ENCODE peak calls at places on chromosome 13, in eight cellular contexts. W, V, C, P, T, H, M and U are unnamed samples. For H3K4me1, the result is how much of the 10 kb centered on the place peaks cover.

GRCh38 chr13:97067342-97067895 is 73.1 kb upstream of the OXGR1 start:
- DNase-seq in W (no peak), V (no peak), C (no peak), P (no peak), T (no peak), H (no peak), M (no peak), U (no peak)

GRCh38 chr13:80012281-80012680 is 328.6 kb downstream of the SPRY2 start:
- DNase-seq in W (no peak), V (peak), C (no peak), P (no peak), T (no peak), H (no peak), M (no peak), U (no peak)

GRCh38 chr13:107205318-107206112 is 637.6 kb upstream of the ARGLU1 start:
- DNase-seq in W (peak), V (peak), C (peak), P (peak), T (peak), H (peak), M (peak), U (peak)

GRCh38 chr13:24042710-24043440 is 117.6 kb upstream of the SPATA13 start:
- DNase-seq in W (peak), V (no peak), C (no peak), P (no peak), T (no peak), H (no peak), M (no peak), U (no peak)

GRCh38 chr13:24727731-24728601 is 36.0 kb upstream of the RNF17 start:
- DNase-seq in W (peak), V (peak), C (no peak), P (peak), T (peak), H (no peak), M (peak), U (peak)

GRCh38 chr13:101624210-101624922 is 171.9 kb downstream of the ITGBL1 start:
- DNase-seq in W (peak), V (no peak), C (no peak), P (peak), T (no peak), H (no peak), M (no peak), U (no peak)

GRCh38 chr13:73820688-73821087 is 313.5 kb downstream of the KLF12 start:
- DNase-seq in W (no peak), V (no peak), C (no peak), P (no peak), T (no peak), H (no peak), M (no peak), U (no peak)

GRCh38 chr13:73879346-73880020 is 254.7 kb downstream of the KLF12 start:
- DNase-seq in W (peak), V (no peak), C (no peak), P (no peak), T (no peak), H (no peak), M (no peak), U (no peak)

GRCh38 chr13:70347947-70348620 is 239.8 kb upstream of the KLHL1 start:
- DNase-seq in W (no peak), V (no peak), C (no peak), P (no peak), T (no peak), H (no peak), M (no peak), U (no peak)

GRCh38 chr13:50529154-50529882 is 314.2 kb downstream of the DLEU7 start:
- DNase-seq in W (peak), V (peak), C (peak), P (peak), T (peak), H (peak), M (peak), U (peak)

GRCh38 chr13:35854286-35854685 is 276.9 kb downstream of the DCLK1 start:
- DNase-seq in W (no peak), V (no peak), C (no peak), P (no peak), T (no peak), H (no peak), M (no peak), U (no peak)

GRCh38 chr13:51646041-51646670 is 61.9 kb downstream of the WDFY2 start:
- DNase-seq in W (no peak), V (no peak), C (no peak), P (peak), T (no peak), H (no peak), M (no peak), U (no peak)

GRCh38 chr13:41931337-41931736 is 29.6 kb downstream of the VWA8 start:
- DNase-seq in W (peak), V (peak), C (no peak), P (no peak), T (no peak), H (no peak), M (no peak), U (no peak)

GRCh38 chr13:93476175-93476574 is 249.6 kb downstream of the GPC6 start:
- DNase-seq in W (peak), V (peak), C (no peak), P (no peak), T (peak), H (no peak), M (peak), U (no peak)

GRCh38 chr13:76622336-76623045 is 263.7 kb downstream of the KCTD12 start:
- DNase-seq in W (no peak), V (peak), C (peak), P (no peak), T (no peak), H (peak), M (no peak), U (no peak)

GRCh38 chr13:49840266-49840665 is 47.8 kb upstream of the KPNA3 start:
- DNase-seq in W (peak), V (no peak), C (no peak), P (no peak), T (no peak), H (no peak), M (no peak), U (no peak)

GRCh38 chr13:24106429-24106828 is 54.1 kb upstream of the SPATA13 start:
- DNase-seq in W (no peak), V (no peak), C (no peak), P (no peak), T (no peak), H (no peak), M (no peak), U (peak)

GRCh38 chr13:63198076-63198475 is 1782.4 kb upstream of the PCDH20 start:
- DNase-seq in W (peak), V (no peak), C (no peak), P (no peak), T (no peak), H (no peak), M (no peak), U (peak)

GRCh38 chr13:89899302-89900103 is 1448.0 kb upstream of the MIR17HG start:
- DNase-seq in W (no peak), V (no peak), C (no peak), P (no peak), T (no peak), H (no peak), M (no peak), U (no peak)

GRCh38 chr13:37403776-37404497 is 194.6 kb downstream of the POSTN start:
- DNase-seq in W (peak), V (no peak), C (no peak), P (no peak), T (peak), H (no peak), M (no peak), U (no peak)

GRCh38 chr13:51444922-51445321 is 7.9 kb downstream of the INTS6 start:
- DNase-seq in W (peak), V (no peak), C (no peak), P (no peak), T (no peak), H (no peak), M (peak), U (no peak)

GRCh38 chr13:30585748-30586262 is 31.9 kb upstream of the USPL1 start:
- DNase-seq in W (peak), V (no peak), C (no peak), P (no peak), T (no peak), H (no peak), M (no peak), U (peak)

GRCh38 chr13:23289917-23290357 is 109.2 kb downstream of the SGCG start:
- DNase-seq in W (peak), V (peak), C (no peak), P (no peak), T (peak), H (no peak), M (peak), U (no peak)

GRCh38 chr13:91459485-91459884 is 61.1 kb downstream of the GPC5 start:
- DNase-seq in W (no peak), V (no peak), C (no peak), P (no peak), T (no peak), H (no peak), M (no peak), U (no peak)
- TF ChIP-seq CTCF in W (no peak), V (no peak), C (no peak), P (no peak), T (no peak), H (no peak), M (no peak), U (no peak)

DNA sequence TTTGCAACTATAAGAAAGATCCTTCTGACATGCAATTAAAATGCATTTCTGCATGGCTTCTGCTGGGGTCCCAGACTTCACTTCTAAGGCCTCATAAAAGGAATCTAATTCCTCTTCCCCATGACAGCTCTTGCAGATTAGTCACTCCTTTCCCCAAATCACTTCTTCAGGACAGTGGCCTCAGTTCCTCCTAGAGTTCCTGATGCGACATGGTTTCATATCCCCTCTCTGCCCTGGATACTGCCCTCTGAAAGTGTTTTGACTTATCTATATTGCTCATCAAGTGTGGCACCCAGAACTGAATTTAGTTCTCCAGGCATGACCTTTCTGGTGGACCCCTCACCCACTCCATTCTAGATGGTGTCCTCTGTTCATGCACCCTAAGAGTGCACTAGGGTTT is 238.1 kb downstream of the FOXO1 start:
- DNase-seq in W (no peak), V (no peak), C (no peak), P (no peak), T (no peak), H (no peak), M (no peak), U (no peak)
- H3K4me1 ChIP-seq in W (under half), V (under half), C (under half), P (under half), T (under half), H (under half), M (under half), U (under half)

GRCh38 chr13:109750376-109750775 is 36.0 kb downstream of the IRS2 start:
- DNase-seq in W (no peak), V (no peak), C (no peak), P (no peak), T (no peak), H (no peak), M (no peak), U (no peak)
- H3K27ac ChIP-seq in W (no peak), V (no peak), C (no peak), P (peak), T (no peak), H (no peak), M (no peak), U (no peak)

DNA sequence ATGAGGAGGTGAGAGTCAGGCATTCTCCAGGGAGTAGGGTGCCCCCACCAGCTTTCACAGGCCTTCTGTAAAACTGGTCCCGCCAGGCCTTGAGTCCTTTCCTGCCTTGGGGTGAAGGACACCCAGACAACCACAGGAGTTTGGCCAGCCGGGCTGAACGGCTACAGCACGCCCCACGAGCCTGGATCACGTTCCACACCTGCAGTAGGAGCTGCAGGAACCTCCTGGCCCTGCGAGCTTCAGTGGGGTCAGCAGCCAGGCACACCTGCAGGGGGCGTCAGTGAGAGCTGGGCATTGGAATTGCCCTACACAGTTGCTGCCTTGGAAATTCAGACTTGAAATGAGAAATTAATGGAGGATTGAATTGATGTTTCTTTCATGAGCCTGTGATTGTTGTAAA is 45.7 kb downstream of the COL4A2 start:
- DNase-seq in W (no peak), V (no peak), C (no peak), P (peak), T (no peak), H (no peak), M (no peak), U (no peak)
- TF ChIP-seq CTCF in W (peak), V (peak), C (no peak), P (peak), T (no peak), H (no peak), M (no peak), U (no peak)

DNA sequence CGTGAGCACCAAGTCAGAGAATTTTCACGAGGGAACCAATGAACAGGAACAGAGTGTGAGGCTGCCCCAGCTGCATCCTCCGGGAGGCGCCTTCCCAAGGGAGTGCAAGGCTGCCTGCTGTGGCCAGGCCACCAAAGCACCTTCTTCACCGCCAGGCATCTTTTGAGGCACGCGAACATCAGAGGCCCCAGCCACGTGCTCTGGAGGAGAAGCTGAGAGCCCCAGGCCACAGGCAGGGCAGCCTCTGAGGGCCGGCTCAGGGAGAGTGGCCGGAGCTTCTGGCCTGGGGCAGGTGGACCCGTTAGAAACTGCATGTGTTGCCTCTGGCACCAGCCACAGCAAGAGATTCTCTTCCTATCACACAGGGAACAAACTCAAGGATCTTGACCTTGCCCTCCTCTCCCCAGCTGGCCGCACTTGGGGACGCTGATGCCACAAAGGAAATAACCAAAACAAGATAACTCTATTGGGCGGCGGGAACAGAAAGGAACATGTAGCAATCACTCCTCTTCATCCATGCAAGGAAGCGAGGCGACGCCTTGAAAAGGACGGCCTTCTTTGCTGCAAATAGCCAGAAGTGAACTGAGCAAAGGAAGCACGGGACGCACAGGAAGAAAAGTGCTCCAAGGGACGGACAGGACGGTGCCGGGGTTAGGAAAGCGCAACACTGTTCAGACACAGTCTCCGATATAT is 19.9 kb downstream of the GAS6 start:
- DNase-seq in W (no peak), V (no peak), C (peak), P (no peak), T (no peak), H (no peak), M (no peak), U (no peak)
- H3K4me1 ChIP-seq in W (under half), V (under half), C (half or more), P (under half), T (under half), H (under half), M (under half), U (under half)

DNA sequence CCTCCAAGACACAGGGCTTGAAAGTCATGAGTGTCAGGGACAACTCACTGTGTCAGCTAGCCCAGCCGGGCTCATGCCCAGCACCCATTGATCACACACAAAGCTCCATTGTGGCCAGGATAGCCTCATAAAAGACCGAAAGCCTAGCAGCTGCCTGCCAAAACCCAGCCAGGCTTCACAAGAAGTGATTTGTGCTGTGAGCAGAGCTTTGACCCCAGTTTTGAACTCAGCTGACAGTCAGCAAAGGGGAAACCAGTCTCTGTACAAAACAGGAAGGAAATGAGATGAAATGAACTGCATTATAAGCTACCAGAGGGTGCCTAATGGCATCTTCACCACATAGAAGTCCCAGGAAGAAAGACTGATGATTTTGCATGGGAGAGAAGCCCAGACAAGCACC is 2.9 kb upstream of the RUBCNL start:
- DNase-seq in W (no peak), V (peak), C (peak), P (peak), T (peak), H (peak), M (no peak), U (no peak)
- H3K27ac ChIP-seq in W (no peak), V (no peak), C (peak), P (peak), T (peak), H (no peak), M (no peak), U (no peak)